ENCODE peak calls at places on chromosomes 12 and 14, in eight cellular contexts. T, A, Y, C, K, N, M and J are unnamed samples.

GRCh38 chr14:37172936-37173613 is 669 bp upstream of the SLC25A21 start:
- DNase-seq in T (no peak), A (no peak), Y (no peak), C (no peak), K (no peak), N (no peak), M (no peak), J (no peak)

GRCh38 chr14:36028218-36028617 is 148.3 kb downstream of the PTCSC3 start:
- DNase-seq in T (no peak), A (no peak), Y (no peak), C (peak; percentile 69), K (no peak), N (no peak), M (no peak), J (no peak)

GRCh38 chr12:50740307-50740706 is 23.6 kb upstream of the ATF1 start:
- DNase-seq in T (no peak), A (no peak), Y (no peak), C (no peak), K (no peak), N (no peak), M (no peak), J (no peak)

GRCh38 chr14:98959410-98959809 is 312.6 kb downstream of the BCL11B start:
- DNase-seq in T (no peak), A (no peak), Y (no peak), C (no peak), K (no peak), N (no peak), M (no peak), J (peak; percentile 34)

GRCh38 chr12:46562625-46563228 is 190.2 kb upstream of the SLC38A2 start:
- DNase-seq in T (no peak), A (no peak), Y (peak; percentile 62), C (no peak), K (no peak), N (no peak), M (no peak), J (no peak)

GRCh38 chr12:71840226-71840847 is 778 bp downstream of the TBC1D15 start:
- DNase-seq in T (no peak), A (no peak), Y (peak; percentile 48), C (peak; percentile 16), K (no peak), N (no peak), M (no peak), J (no peak)

GRCh38 chr14:101288436-101289229 is 272.7 kb upstream of the DIO3 start:
- DNase-seq in T (no peak), A (no peak), Y (peak; percentile 99), C (no peak), K (no peak), N (no peak), M (no peak), J (no peak)

GRCh38 chr12:116958402-116959197 is 47.9 kb downstream of the FBXW8 start:
- DNase-seq in T (no peak), A (no peak), Y (no peak), C (no peak), K (no peak), N (no peak), M (no peak), J (no peak)

GRCh38 chr14:25381498-25381897 is 331.6 kb upstream of the STXBP6 start:
- DNase-seq in T (no peak), A (no peak), Y (peak; percentile 41), C (peak; percentile 52), K (no peak), N (no peak), M (no peak), J (no peak)

GRCh38 chr12:82415402-82415801 is 57.1 kb downstream of the METTL25 start:
- DNase-seq in T (no peak), A (no peak), Y (no peak), C (no peak), K (no peak), N (no peak), M (no peak), J (no peak)

GRCh38 chr12:94671917-94672316 is 21.6 kb upstream of the TMCC3 start:
- DNase-seq in T (no peak), A (no peak), Y (no peak), C (no peak), K (no peak), N (no peak), M (no peak), J (no peak)

GRCh38 chr12:93895096-93895460 is 217.9 kb downstream of the CRADD start:
- DNase-seq in T (no peak), A (no peak), Y (no peak), C (peak; percentile 23), K (no peak), N (no peak), M (no peak), J (no peak)

GRCh38 chr12:57166971-57167371 is 19.6 kb upstream of the LRP1-AS start:
- DNase-seq in T (no peak), A (no peak), Y (no peak), C (no peak), K (no peak), N (no peak), M (no peak), J (no peak)

GRCh38 chr14:95014036-95014435 is 143.3 kb downstream of the DICER1 start:
- DNase-seq in T (no peak), A (no peak), Y (no peak), C (no peak), K (no peak), N (no peak), M (no peak), J (no peak)

GRCh38 chr14:95015046-95015445 is 142.3 kb downstream of the DICER1 start:
- DNase-seq in T (no peak), A (no peak), Y (no peak), C (no peak), K (no peak), N (no peak), M (no peak), J (no peak)

GRCh38 chr14:95008445-95009217 is 148.7 kb downstream of the DICER1 start:
- DNase-seq in T (no peak), A (no peak), Y (no peak), C (no peak), K (no peak), N (no peak), M (no peak), J (no peak)

GRCh38 chr14:95006479-95006878 is 150.8 kb downstream of the DICER1 start:
- DNase-seq in T (no peak), A (no peak), Y (no peak), C (no peak), K (no peak), N (no peak), M (no peak), J (no peak)

DNA sequence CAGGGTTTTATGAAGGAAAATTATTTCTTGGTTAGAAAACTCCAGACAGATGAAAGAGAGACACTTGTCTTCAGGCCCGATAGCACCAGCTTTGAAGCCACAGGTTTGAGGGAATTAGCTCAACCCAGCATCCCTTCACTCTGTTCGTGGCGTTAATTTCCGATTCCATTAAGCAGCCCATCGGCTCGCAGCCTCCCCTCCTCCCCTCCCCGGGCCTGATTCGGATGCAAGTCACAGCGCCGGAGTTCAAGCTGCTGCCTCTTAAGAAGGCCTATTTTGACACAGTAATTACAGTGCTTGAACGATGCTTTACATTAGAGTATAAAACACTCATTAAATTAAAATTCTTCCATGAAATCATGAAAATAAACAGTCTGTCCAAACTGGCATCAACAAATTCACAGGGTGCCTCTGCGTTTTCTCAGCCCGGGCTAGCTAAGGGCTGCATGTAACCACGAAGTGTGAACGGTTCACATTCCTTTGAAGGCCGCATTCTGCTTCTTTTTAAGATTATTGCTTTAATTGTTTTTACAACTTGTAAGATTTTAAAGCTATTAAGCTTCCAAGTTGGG is 145.8 kb downstream of the DICER1 start:
- DNase-seq in T (no peak), A (no peak), Y (no peak), C (peak; percentile 49), K (no peak), N (no peak), M (no peak), J (peak; percentile 75)
- TF ChIP-seq POLR2AphosphoS5 in T (no peak), A (no peak), Y (no peak), C (no peak), K (no peak), N (no peak), M (no peak), J (peak; percentile 88)

GRCh38 chr14:97458302-97459137 is 661.3 kb downstream of the VRK1 start:
- DNase-seq in T (no peak), A (peak; percentile 19), Y (no peak), C (peak; percentile 83), K (peak; percentile 53), N (peak; percentile 38), M (peak; percentile 90), J (no peak)
- H3K27ac ChIP-seq in T (no peak overlapping the region), A (no peak overlapping the region), Y (no peak overlapping the region), C (no peak overlapping the region), K (peak overlapping the region; percentile 17), N (peak overlapping the region; percentile 38), M (peak overlapping the region; percentile 73), J (no peak overlapping the region)

GRCh38 chr12:1583421-1584078 is 10.8 kb downstream of the FBXL14 start:
- DNase-seq in T (peak; percentile 77), A (peak; percentile 51), Y (peak; percentile 72), C (peak; percentile 91), K (peak; percentile 67), N (peak; percentile 68), M (no peak), J (peak; percentile 86)
- H3K4me3 ChIP-seq in T (no peak overlapping the region), A (peak overlapping the region; percentile 31), Y (no peak overlapping the region), C (no peak overlapping the region), K (peak overlapping the region; percentile 15), N (peak overlapping the region; percentile 17), M (no peak overlapping the region), J (peak overlapping the region; percentile 20)

DNA sequence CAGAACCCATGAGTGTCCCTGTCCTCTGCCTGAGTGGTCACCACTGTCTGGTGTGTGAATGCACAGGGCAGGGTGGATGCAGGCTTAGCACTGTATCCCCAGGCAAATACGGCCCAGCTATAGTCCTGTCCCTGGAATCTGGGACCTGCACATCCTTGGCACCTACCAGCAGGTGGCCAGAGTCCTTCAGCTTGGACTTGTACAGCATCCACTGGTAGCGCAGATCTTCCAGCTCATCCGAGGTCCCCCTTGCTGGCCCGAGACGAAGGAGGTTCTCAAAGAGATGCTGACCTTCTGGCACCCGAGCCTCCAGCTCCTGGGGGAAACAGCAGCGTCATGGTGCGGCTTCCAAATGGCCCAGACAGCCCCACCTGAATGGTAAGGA is 83.4 kb downstream of the SYNE3 start:
- DNase-seq in T (no peak), A (no peak), Y (no peak), C (no peak), K (no peak), N (no peak), M (no peak), J (no peak)
- TF ChIP-seq POLR2AphosphoS5 in T (no peak), A (no peak), Y (no peak), C (no peak), K (no peak), N (no peak), M (no peak), J (no peak)

DNA sequence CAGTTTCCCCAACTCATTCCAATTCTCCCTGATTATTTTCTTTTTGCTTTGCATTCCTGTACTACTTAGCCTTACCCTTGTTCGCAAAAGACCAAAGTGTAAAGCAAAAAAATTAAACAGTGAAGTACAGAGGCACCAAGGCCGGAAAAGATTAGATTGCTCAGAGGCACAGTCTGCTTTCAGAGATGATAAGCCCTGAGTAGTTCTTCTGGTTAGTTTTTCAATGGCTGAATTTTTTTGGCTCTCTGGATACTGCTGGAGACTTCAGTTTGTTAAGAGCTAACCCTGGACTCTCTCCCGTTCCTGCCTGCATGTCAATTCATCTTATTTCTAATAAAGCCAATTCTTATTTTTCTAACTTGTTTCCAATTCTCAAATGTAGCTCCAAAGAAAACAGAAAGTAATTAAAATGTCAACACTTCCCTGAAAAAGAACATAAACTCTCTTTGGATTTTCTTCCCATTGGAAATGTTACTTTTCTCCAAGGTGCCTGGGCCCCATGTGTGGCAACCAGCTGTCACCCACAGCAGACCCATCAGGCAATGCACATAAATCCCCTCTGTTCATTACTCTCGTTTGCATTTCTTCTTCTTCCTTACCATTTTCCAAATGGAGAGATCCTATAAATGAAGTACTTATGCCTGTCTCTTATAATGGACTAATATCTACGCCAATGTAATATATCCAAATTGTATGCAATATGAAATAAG is 142.8 kb downstream of the BTG1 start:
- DNase-seq in T (no peak), A (no peak), Y (peak; percentile 4), C (no peak), K (no peak), N (no peak), M (no peak), J (no peak)
- H3K27ac ChIP-seq in T (no peak overlapping the region), A (no peak overlapping the region), Y (no peak overlapping the region), C (no peak overlapping the region), K (no peak overlapping the region), N (peak overlapping the region; percentile 36), M (peak overlapping the region; percentile 34), J (no peak overlapping the region)